ENCODE peak calls at places on chromosomes 11 and 22, in seven cellular contexts. F is heart left ventricle, X is left ventricle myocardium inferior, L is fibroblast of lung, I is stomach, U is thyroid gland, G is Peyer's patch. O is an unnamed sample.

GRCh38 chr22:45686842-45687241 is 15.2 kb downstream of the ATXN10 start:
- DNase-seq in F (no peak), X (no peak), L (peak; percentile 45), I (no peak), U (no peak), G (no peak), O (no peak)

GRCh38 chr11:69183613-69184012 is 27.9 kb downstream of the SMIM38 start:
- DNase-seq in F (no peak), X (no peak), L (no peak), I (no peak), U (no peak), G (no peak), O (no peak)

GRCh38 chr22:38981659-38982007 is 514 bp upstream of the APOBEC3B start:
- DNase-seq in F (no peak), X (no peak), L (no peak), I (no peak), U (peak; percentile 26), G (no peak), O (no peak)

GRCh38 chr11:109729761-109730160 is 307.8 kb downstream of the C11orf87 start:
- DNase-seq in F (no peak), X (no peak), L (no peak), I (no peak), U (no peak), G (no peak), O (no peak)

GRCh38 chr11:39571081-39571480 is 1888.4 kb downstream of the LRRC4C start:
- DNase-seq in F (no peak), X (no peak), L (no peak), I (no peak), U (no peak), G (no peak), O (no peak)

GRCh38 chr22:20960609-20961008 is 6.4 kb upstream of the AIFM3 start:
- DNase-seq in F (no peak), X (no peak), L (no peak), I (no peak), U (no peak), G (no peak), O (no peak)

GRCh38 chr22:45033136-45033535 is 23.3 kb upstream of the PHF21B start:
- DNase-seq in F (no peak), X (no peak), L (no peak), I (no peak), U (no peak), G (no peak), O (no peak)

GRCh38 chr22:17706451-17706900 is 67.8 kb downstream of the BID start:
- DNase-seq in F (no peak), X (no peak), L (peak; percentile 93), I (peak; percentile 28), U (peak; percentile 25), G (no peak), O (no peak)

GRCh38 chr22:38418589-38418988 is 36.4 kb downstream of the KCNJ4 start:
- DNase-seq in F (peak; percentile 14), X (no peak), L (no peak), I (no peak), U (no peak), G (no peak), O (no peak)

GRCh38 chr11:8352090-8352489 is 88.4 kb upstream of the LMO1 start:
- DNase-seq in F (no peak), X (no peak), L (no peak), I (no peak), U (no peak), G (no peak), O (no peak)

GRCh38 chr11:102546923-102547471 is 16.4 kb upstream of the MMP7 start:
- DNase-seq in F (no peak), X (no peak), L (no peak), I (no peak), U (peak; percentile 71), G (peak; percentile 51), O (no peak)

GRCh38 chr22:22556995-22557925 is 1.8 kb downstream of the PRAME start:
- DNase-seq in F (no peak), X (no peak), L (no peak), I (no peak), U (no peak), G (no peak), O (no peak)

GRCh38 chr22:46674367-46674781 is 54.2 kb downstream of the GRAMD4 start:
- DNase-seq in F (peak; percentile 84), X (peak; percentile 66), L (no peak), I (peak; percentile 60), U (peak; percentile 44), G (peak; percentile 92), O (peak; percentile 54)

DNA sequence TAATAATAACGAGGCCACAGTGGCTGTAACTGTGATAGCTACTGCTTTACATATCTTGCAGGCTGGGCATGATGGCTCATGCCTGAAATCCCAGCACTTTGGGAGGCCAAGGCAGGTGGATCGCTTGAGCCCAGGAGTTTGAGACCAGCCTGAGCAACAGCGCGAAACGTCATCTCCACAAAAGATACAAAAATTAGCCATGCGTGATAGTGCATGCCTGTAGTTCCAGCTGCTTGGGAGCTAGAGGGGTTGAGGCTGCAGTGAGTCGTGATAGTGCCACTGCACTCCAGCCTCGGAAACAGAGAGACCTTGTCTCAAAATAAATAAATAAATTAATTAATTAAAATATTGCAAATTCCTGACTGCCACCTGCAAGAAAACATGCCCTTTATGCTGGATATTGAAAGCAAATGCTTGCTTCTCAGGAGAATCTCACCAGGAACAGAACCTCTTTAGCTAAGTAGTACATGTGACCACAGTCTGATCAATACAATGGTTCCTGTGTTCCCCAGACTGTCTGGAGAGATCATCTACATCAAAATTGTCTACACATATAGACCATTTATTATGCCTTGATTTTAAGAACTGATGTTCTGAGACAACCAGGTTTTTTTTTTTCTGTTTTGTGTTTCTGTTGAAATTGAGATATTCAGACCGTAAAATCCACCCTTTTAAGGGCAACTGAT is 6.3 kb downstream of the ZBTB3 start:
- DNase-seq in F (no peak), X (no peak), L (no peak), I (no peak), U (peak; percentile 63), G (no peak), O (no peak)
- H3K27ac ChIP-seq in F (no peak overlapping the region), X (no peak overlapping the region), L (no peak overlapping the region), I (no peak overlapping the region), U (peak overlapping the region; percentile 65), G (no peak overlapping the region), O (no peak overlapping the region)

DNA sequence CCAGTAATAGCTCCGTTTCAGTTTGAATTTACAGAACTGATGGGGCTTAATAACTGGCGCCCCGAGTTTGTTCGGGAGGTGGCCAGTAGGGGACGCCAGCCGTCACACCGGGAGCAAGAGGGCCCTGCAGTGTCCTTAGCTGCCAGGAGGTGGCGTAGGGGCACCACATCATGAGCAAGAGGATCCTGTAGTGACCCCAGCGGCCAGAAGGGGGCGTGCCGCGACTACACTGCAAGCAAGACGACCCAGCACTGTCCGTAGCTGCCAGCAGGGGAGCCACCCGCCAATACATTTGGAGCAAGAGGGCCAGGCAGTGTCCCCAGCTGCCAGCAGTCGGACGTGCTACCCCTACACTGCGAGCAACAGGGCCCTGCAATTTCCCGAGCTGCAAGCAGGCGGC is 663.7 kb upstream of the B3GAT1 start:
- DNase-seq in F (peak; percentile 47), X (peak; percentile 76), L (peak; percentile 12), I (peak; percentile 60), U (peak; percentile 44), G (peak; percentile 19), O (no peak)
- TF ChIP-seq CTCF in F (peak; percentile 33), X (peak; percentile 70), L (peak; percentile 15), I (no peak), U (peak; percentile 39), G (no peak), O (peak; percentile 61)

GRCh38 chr11:44773351-44773965 is 46.7 kb downstream of the TSPAN18 start:
- DNase-seq in F (no peak), X (no peak), L (no peak), I (peak; percentile 16), U (no peak), G (no peak), O (no peak)
- H3K4me1 ChIP-seq in F (peaks cover 78% of the 10 kb centered on the region), X (peaks cover 90% of the 10 kb centered on the region), L (no peaks in the 10 kb centered on the region), I (peaks cover 53% of the 10 kb centered on the region), U (peaks cover 27% of the 10 kb centered on the region), G (peaks cover 12% of the 10 kb centered on the region), O (no peaks in the 10 kb centered on the region)

DNA sequence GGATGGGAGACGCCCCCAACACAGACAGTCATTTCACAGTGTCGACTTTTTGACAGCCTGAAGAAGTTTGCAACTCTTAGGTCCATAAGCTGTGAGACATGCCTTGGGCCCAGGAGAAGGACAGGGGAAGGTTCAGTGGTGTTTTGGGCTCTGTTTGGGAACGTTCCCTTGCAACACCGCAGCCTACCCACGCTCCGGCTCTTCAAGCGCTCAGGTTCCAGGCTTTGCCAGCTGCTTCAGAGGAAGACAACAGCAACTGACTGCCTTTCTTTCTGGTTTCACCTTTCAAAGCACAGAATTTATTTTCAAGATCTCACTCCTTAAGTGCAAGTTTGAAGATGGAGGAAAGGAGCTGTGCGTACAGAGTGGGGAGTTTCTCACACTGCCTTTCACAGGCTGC is 575.8 kb upstream of the B3GAT1 start:
- DNase-seq in F (no peak), X (no peak), L (no peak), I (no peak), U (no peak), G (no peak), O (no peak)
- H3K27ac ChIP-seq in F (no peak overlapping the region), X (no peak overlapping the region), L (no peak overlapping the region), I (no peak overlapping the region), U (no peak overlapping the region), G (no peak overlapping the region), O (no peak overlapping the region)

DNA sequence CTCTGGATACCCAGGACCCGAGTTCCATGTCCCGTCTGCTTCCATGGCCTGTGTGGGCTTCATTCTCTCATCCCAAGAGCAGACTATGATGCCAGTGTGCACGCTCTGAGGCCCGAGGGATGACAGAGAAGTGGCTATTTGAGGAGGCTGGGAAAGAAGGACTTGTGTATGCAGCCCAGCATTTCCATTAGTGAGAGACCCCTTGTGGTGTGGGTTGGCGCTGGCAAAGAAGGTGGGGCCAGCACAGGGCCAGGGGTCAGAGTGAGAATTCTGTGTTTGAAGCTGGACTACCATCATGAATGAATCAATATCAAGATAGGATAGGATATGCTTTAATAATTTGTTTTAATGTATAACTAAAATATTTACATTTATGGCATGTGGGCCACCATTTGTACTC is 200.8 kb downstream of the HIPK3 start:
- DNase-seq in F (no peak), X (no peak), L (no peak), I (no peak), U (no peak), G (no peak), O (no peak)
- TF ChIP-seq CTCF in F (no peak), X (no peak), L (no peak), I (no peak), U (no peak), G (no peak), O (no peak)

DNA sequence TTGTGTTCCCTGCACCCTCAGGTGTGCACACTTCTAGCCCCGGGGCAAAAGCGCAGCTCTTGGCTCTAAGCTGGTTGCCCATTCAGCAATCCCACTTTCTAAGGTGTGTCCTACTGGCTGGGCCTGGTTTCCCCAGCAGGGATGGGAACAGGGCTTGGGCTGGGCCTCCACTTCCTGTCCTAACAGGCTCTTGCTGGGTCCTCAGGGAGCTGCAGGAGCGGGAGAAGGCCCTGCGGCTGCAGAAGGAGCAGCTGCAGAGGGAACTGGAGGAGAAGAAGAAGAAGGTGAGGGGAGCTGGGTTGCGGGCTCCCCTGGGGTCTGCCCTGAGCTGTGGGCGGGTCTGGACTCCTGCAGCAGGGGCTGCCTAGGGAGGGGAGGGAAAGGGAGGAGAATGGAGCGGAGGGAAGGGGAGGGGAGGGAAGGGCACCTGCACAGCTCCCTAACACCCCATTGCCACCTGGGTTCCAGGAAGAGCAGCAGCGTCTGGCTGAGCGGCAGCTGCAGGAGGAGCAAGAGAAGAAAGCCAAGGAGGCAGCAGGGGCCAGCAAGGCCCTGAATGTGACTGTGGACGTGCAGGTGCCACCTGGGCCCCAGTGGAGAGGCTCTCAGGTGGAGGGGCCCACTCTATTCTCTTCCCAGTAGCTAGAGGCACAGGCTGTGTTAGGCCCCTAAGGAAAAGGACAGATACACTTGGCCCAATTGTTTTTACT is 24.6 kb downstream of the INCENP start:
- DNase-seq in F (no peak), X (no peak), L (no peak), I (peak; percentile 9), U (no peak), G (no peak), O (no peak)
- H3K4me1 ChIP-seq in F (peaks cover 7% of the 10 kb centered on the region), X (peaks cover 17% of the 10 kb centered on the region), L (no peaks in the 10 kb centered on the region), I (no peaks in the 10 kb centered on the region), U (peaks cover 2% of the 10 kb centered on the region), G (no peaks in the 10 kb centered on the region), O (no peaks in the 10 kb centered on the region)

O was measured in CD8-positive, alpha-beta T cell.